ENCODE peak calls at places on chromosomes 7 and 10, in eight cellular contexts. H, U, P, X, D, O, E and J are unnamed samples.

GRCh38 chr7:158887594-158887993 is 31.2 kb downstream of the DYNC2I1 start:
- DNase-seq in H (no peak), O (no peak), P (no peak), E (peak), X (no peak), D (no peak), U (no peak), J (peak)

GRCh38 chr10:114087255-114087654 is 43.6 kb downstream of the ADRB1 start:
- DNase-seq in X (no peak), U (no peak), O (no peak), P (no peak), H (no peak), E (no peak), D (no peak), J (no peak)

GRCh38 chr7:92781117-92781720 is 55.2 kb downstream of the CDK6 start:
- DNase-seq in H (no peak), P (no peak), U (no peak), D (peak), E (no peak), O (no peak), X (no peak), J (no peak)

GRCh38 chr10:132523561-132524442 is 13.8 kb upstream of the INPP5A start:
- DNase-seq in E (no peak), X (peak), H (peak), O (no peak), P (peak), U (peak), D (no peak), J (no peak)

GRCh38 chr7:3120513-3120912 is 76.8 kb upstream of the CARD11 start:
- DNase-seq in O (no peak), E (no peak), X (no peak), U (no peak), H (no peak), D (no peak), P (no peak), J (no peak)

GRCh38 chr7:106104861-106105260 is 7.3 kb downstream of the SYPL1 start:
- DNase-seq in O (no peak), H (no peak), X (no peak), U (no peak), P (no peak), D (no peak), E (no peak), J (no peak)

GRCh38 chr10:123569436-123570010 is 96.6 kb upstream of the GPR26 start:
- DNase-seq in U (no peak), E (no peak), X (no peak), H (no peak), O (no peak), P (no peak), D (no peak), J (no peak)

GRCh38 chr7:153017197-153017596 is 257.6 kb downstream of the ACTR3B start:
- DNase-seq in H (no peak), E (no peak), O (no peak), P (no peak), D (no peak), U (no peak), X (no peak), J (no peak)

GRCh38 chr10:3852147-3852904 is 67.3 kb upstream of the KLF6 start:
- DNase-seq in P (peak), U (peak), D (peak), E (peak), H (peak), X (no peak), O (peak), J (peak)

GRCh38 chr10:32938554-32939061 is 19.4 kb downstream of the ITGB1 start:
- DNase-seq in O (no peak), X (no peak), E (no peak), P (no peak), D (no peak), U (no peak), H (no peak), J (no peak)

GRCh38 chr10:80204801-80205477 is 398 bp downstream of the ANXA11 start:
- DNase-seq in H (peak), D (no peak), X (no peak), P (no peak), U (no peak), O (no peak), E (no peak), J (no peak)

GRCh38 chr10:15715619-15716227 is 4.0 kb downstream of the ITGA8 start:
- DNase-seq in P (no peak), E (no peak), H (no peak), O (no peak), U (no peak), D (peak), X (no peak), J (no peak)

GRCh38 chr7:27840314-27840713 is 100.4 kb downstream of the TAX1BP1 start:
- DNase-seq in P (no peak), U (no peak), H (no peak), O (no peak), X (no peak), D (no peak), E (no peak), J (no peak)

GRCh38 chr7:150965273-150965830 is 12.8 kb downstream of the KCNH2 start:
- DNase-seq in P (no peak), O (no peak), X (no peak), H (no peak), E (no peak), U (no peak), D (no peak), J (no peak)

GRCh38 chr10:121823993-121824463 is 103.8 kb downstream of the ATE1 start:
- DNase-seq in H (no peak), D (peak), O (no peak), U (no peak), X (no peak), P (no peak), E (peak), J (peak)

GRCh38 chr7:151869457-151869856 is 7.5 kb downstream of the PRKAG2 start:
- DNase-seq in X (no peak), U (no peak), P (no peak), O (no peak), E (no peak), D (no peak), H (no peak), J (no peak)

GRCh38 chr7:16579216-16579615 is 52.6 kb downstream of the LRRC72 start:
- DNase-seq in E (no peak), P (no peak), O (no peak), H (no peak), D (no peak), X (no peak), U (no peak), J (no peak)

GRCh38 chr10:14873090-14873760 is 5.4 kb upstream of the SUV39H2 start:
- DNase-seq in E (peak), D (peak), U (no peak), X (no peak), H (no peak), P (no peak), O (no peak), J (no peak)

GRCh38 chr10:100482834-100483185 is 20.0 kb downstream of the WNT8B start:
- DNase-seq in X (no peak), O (no peak), D (no peak), E (no peak), U (no peak), P (no peak), H (no peak), J (no peak)

GRCh38 chr10:118251791-118252190 is 90.3 kb downstream of the FAM204A start:
- DNase-seq in D (no peak), U (no peak), E (no peak), X (no peak), H (no peak), O (no peak), P (no peak), J (no peak)

GRCh38 chr10:61021926-61022325 is 77.9 kb upstream of the RHOBTB1 start:
- DNase-seq in P (no peak), D (no peak), O (no peak), H (no peak), U (no peak), E (no peak), X (no peak), J (no peak)

GRCh38 chr10:6951771-6952170 is 371.7 kb upstream of the PRKCQ start:
- DNase-seq in U (no peak), P (no peak), H (no peak), D (no peak), E (no peak), X (no peak), O (no peak), J (no peak)

GRCh38 chr7:1005303-1005702 is 22.3 kb downstream of the CYP2W1 start:
- DNase-seq in P (no peak), D (no peak), X (no peak), E (no peak), H (no peak), U (no peak), O (no peak), J (no peak)

GRCh38 chr7:84722086-84722485 is 464.8 kb downstream of the SEMA3D start:
- DNase-seq in P (no peak), X (no peak), U (no peak), H (no peak), E (no peak), O (no peak), D (no peak), J (peak)

GRCh38 chr7:140923358-140924006 is 1.2 kb downstream of the BRAF start:
- DNase-seq in H (no peak), P (no peak), O (no peak), U (no peak), D (peak), E (no peak), X (no peak), J (no peak)

GRCh38 chr7:19491821-19492452 is 216.9 kb downstream of the POLR1F start:
- DNase-seq in P (no peak), U (no peak), E (peak), H (no peak), X (no peak), D (peak), O (peak), J (peak)

GRCh38 chr10:30006410-30006809 is 53.0 kb downstream of the JCAD start:
- DNase-seq in X (no peak), D (no peak), O (no peak), E (no peak), P (no peak), U (no peak), H (no peak), J (no peak)

GRCh38 chr7:149880871-149881301 is 7.1 kb downstream of the ATP6V0E2 start:
- DNase-seq in D (no peak), U (no peak), X (peak), O (no peak), H (peak), P (peak), E (no peak), J (no peak)

GRCh38 chr10:110425684-110426293 is 71.9 kb upstream of the DUSP5 start:
- DNase-seq in O (no peak), D (peak), U (no peak), E (peak), P (no peak), X (no peak), H (no peak), J (peak)

GRCh38 chr7:151315038-151315655 is 26.5 kb upstream of the NUB1 start:
- DNase-seq in O (peak), U (peak), H (no peak), E (peak), P (peak), D (peak), X (peak), J (peak)

GRCh38 chr10:97399843-97400545 is 1.1 kb downstream of the RRP12 start:
- DNase-seq in H (no peak), U (no peak), E (no peak), X (no peak), O (peak), D (peak), P (peak), J (no peak)

GRCh38 chr10:104318810-104319684 is 19.2 kb downstream of the ITPRIP start:
- DNase-seq in E (no peak), O (no peak), U (no peak), H (peak), X (no peak), P (no peak), D (peak), J (no peak)

GRCh38 chr10:72688208-72688651 is 3.7 kb upstream of the MCU start:
- DNase-seq in X (no peak), H (no peak), D (peak), E (peak), O (no peak), U (no peak), P (peak), J (no peak)

GRCh38 chr7:157722137-157723060 is 385.6 kb downstream of the DNAJB6 start:
- DNase-seq in H (no peak), D (no peak), E (no peak), X (no peak), O (no peak), U (no peak), P (no peak), J (no peak)

GRCh38 chr7:147492621-147493020 is 1097.9 kb upstream of the C7orf33 start:
- DNase-seq in O (no peak), U (no peak), D (no peak), H (no peak), E (peak), P (no peak), X (no peak), J (peak)

DNA sequence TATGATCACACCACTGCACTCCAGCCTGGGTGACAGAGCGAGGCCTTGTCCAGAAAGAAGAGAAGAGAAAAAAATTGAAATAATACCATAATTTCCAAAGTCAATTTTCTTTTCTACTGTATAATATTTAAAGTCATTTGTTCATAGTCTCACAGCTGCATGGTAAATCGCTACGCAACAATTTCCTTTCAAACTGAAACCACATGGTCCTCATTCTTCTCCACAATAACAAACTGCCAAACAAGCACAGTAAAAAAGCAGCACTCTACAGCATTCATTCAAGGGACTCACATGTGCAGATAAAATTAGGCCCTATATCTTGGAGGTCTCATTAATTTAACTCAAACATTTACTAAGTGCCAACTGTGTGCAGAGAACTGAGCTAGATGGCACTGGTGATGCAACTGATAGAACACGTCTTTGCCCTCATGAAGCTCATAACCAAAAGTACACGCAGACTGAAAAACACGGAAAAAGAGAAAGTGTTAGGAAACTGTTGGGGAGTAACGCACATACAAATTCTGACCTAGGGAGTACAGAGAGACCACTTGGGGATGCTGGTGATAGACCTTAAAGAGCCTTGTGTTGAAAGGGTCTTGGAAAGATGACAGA is 68.4 kb upstream of the SRRM3 start:
- DNase-seq in D (no peak), X (no peak), H (no peak), E (no peak), U (no peak), O (no peak), P (no peak), J (no peak)
- H3K4me3 ChIP-seq in D (no peak), X (no peak), H (no peak), E (no peak), U (no peak), O (no peak), P (no peak), J (no peak)

GRCh38 chr7:138157702-138158101 is 81.4 kb downstream of the AKR1D1 start:
- DNase-seq in D (no peak), X (no peak), U (no peak), P (no peak), H (no peak), O (no peak), E (no peak), J (no peak)

GRCh38 chr7:138163800-138164199 is 87.5 kb downstream of the AKR1D1 start:
- DNase-seq in D (no peak), U (no peak), P (no peak), X (no peak), E (no peak), O (no peak), H (no peak), J (no peak)

GRCh38 chr7:138164804-138165203 is 88.5 kb downstream of the AKR1D1 start:
- DNase-seq in U (no peak), O (no peak), X (no peak), E (no peak), D (no peak), H (no peak), P (peak), J (no peak)

GRCh38 chr7:138158739-138159528 is 82.7 kb downstream of the AKR1D1 start:
- DNase-seq in X (no peak), O (no peak), H (no peak), U (no peak), D (no peak), E (no peak), P (no peak), J (no peak)

GRCh38 chr7:138161600-138162081 is 85.4 kb downstream of the AKR1D1 start:
- DNase-seq in D (peak), O (peak), X (no peak), U (peak), E (peak), P (peak), H (peak), J (peak)
- TF ChIP-seq CTCF in D (peak), O (peak), X (no peak), U (no peak), E (peak), P (peak), H (peak), J (peak)

GRCh38 chr7:100493476-100494264 is 9.9 kb downstream of the NYAP1 start:
- DNase-seq in P (no peak), O (no peak), U (no peak), X (no peak), D (no peak), E (no peak), H (peak), J (no peak)

GRCh38 chr7:100491192-100491578 is 7.5 kb downstream of the NYAP1 start:
- DNase-seq in X (no peak), H (no peak), U (no peak), P (no peak), D (no peak), O (no peak), E (no peak), J (no peak)

GRCh38 chr7:100490483-100491191 is 6.9 kb downstream of the NYAP1 start:
- DNase-seq in D (no peak), H (no peak), X (no peak), P (no peak), E (no peak), U (no peak), O (no peak), J (no peak)

GRCh38 chr7:100489824-100490223 is 6.1 kb downstream of the NYAP1 start:
- DNase-seq in O (peak), U (no peak), H (no peak), P (peak), E (peak), D (peak), X (no peak), J (no peak)

GRCh38 chr7:100492738-100493475 is 9.2 kb downstream of the NYAP1 start:
- DNase-seq in D (no peak), E (no peak), H (no peak), P (no peak), O (no peak), U (no peak), X (no peak), J (no peak)
- H3K4me3 ChIP-seq in D (no peak), E (no peak), H (peak), P (peak), O (no peak), U (peak), X (peak), J (no peak)

GRCh38 chr10:70956029-70956759 is 67.8 kb upstream of the PCBD1 start:
- DNase-seq in H (no peak), P (peak), U (no peak), E (no peak), X (no peak), D (no peak), O (no peak), J (no peak)
- TF ChIP-seq CTCF in H (no peak), P (peak), U (no peak), E (no peak), X (no peak), D (no peak), O (no peak), J (no peak)

DNA sequence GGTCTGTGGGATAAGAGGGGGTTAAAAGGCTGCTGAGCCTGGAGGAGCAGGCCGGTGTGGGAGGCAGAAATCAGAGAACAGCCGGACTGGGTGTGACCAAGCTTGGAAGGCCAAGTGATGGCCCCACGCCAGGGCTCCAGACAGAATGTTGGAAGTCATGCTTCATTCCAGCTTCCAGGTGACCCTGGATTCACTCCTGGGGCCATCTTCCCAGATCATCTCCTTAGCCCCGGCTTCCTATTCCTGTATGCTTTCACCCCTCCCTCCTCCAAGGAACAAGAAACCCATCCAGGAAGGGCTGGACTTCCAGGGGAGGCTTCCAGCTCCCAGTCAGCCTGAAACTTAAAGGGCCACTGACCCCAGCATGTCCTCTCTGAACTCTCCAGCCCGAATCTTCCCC is 1.0 kb downstream of the INMT start:
- DNase-seq in H (peak), U (peak), P (no peak), X (peak), O (no peak), E (no peak), D (peak), J (no peak)
- H3K4me3 ChIP-seq in H (peak), U (peak), P (no peak), X (peak), O (no peak), E (no peak), D (peak), J (no peak)

DNA sequence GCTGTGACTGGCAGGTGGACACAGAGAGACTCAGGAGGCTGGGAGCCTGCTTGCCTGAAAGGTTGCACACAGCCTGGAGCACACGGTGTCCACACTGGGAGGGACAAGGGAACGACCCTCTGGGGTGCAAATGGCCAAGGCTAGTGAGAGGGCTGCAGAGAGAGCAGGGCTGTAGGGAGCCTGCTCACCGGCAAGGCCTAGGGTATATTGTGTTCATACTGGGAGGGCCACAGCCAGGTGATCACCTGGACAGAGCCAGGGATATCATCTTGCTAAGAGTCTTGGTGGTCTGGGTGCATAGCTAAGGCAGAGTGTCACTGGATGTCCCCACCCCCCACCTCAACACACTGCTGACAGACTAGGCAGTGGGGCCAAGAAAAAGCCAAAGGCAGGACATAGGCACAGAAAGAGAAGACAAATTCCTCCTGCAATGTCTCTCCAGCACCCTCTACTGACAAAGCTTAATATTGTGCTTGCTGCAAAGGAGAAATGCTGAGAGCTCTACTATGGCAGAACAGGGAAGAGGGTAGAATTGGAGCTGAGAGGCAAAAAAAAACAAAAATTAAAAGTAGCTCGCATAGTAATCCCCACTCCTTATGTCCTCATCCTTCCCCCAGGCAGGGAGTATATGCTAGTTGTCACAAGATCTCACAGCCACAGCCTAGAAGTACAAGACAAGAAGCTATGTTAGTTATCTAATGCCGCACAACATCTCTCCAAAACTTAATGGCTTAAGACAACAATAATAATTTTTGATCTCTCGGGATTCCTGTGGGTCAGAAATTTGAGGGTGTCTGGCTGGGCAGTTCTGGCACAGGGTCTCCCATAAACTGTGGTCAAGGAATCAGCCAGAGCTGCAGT is 40.0 kb downstream of the CPVL start:
- DNase-seq in O (no peak), U (no peak), H (no peak), X (no peak), D (peak), P (peak), E (peak), J (peak)
- TF ChIP-seq CTCF in O (peak), U (peak), H (peak), X (peak), D (peak), P (peak), E (peak), J (peak)